ENCODE peak calls at places on chromosomes 11 and 22, in seven cellular contexts. Z is T-helper 1 cell, W is hippocampal formation, F is memory B cell, B is astrocyte of the spinal cord, R is anterior cingulate cortex, E is HT1080. O is an unnamed sample.

GRCh38 chr11:88480217-88480616 is 142.7 kb upstream of the CTSC start:
- DNase-seq in B (peak), R (no peak), Z (no peak), W (no peak), E (peak), F (no peak), O (no peak)

GRCh38 chr11:76646882-76647534 is 23.5 kb downstream of the LRRC32 start:
- DNase-seq in Z (no peak), E (no peak), R (no peak), F (no peak), B (no peak), W (no peak), O (no peak)

GRCh38 chr11:133946541-133947297 is 10.0 kb downstream of the IGSF9B start:
- DNase-seq in B (no peak), E (no peak), Z (peak), R (no peak), W (no peak), F (no peak), O (no peak)

GRCh38 chr22:38397189-38398097 is 57.6 kb downstream of the KCNJ4 start:
- DNase-seq in W (no peak), R (no peak), Z (peak), F (peak), E (peak), B (peak), O (peak)

GRCh38 chr22:22733881-22734373 is 89.5 kb downstream of the GGTLC2 start:
- DNase-seq in Z (no peak), B (no peak), W (no peak), E (no peak), R (no peak), F (no peak), O (no peak)

GRCh38 chr11:80417681-80418080 is 976.9 kb upstream of the TENM4 start:
- DNase-seq in F (no peak), B (peak), E (peak), W (no peak), R (no peak), Z (no peak), O (no peak)

GRCh38 chr11:59669611-59670009 is 773 bp upstream of the PATL1 start:
- DNase-seq in Z (no peak), B (no peak), W (peak), R (no peak), F (no peak), E (no peak), O (no peak)

GRCh38 chr11:120376547-120377182 is 40.5 kb downstream of the ARHGEF12 start:
- DNase-seq in B (no peak), E (no peak), F (no peak), Z (no peak), R (no peak), W (no peak), O (no peak)

GRCh38 chr22:38239101-38239761 is 33.6 kb downstream of the TMEM184B start:
- DNase-seq in E (peak), R (no peak), W (peak), B (peak), F (no peak), Z (no peak), O (no peak)

GRCh38 chr11:33553486-33553885 is 147.1 kb downstream of the C11orf91 start:
- DNase-seq in W (no peak), Z (no peak), B (no peak), E (peak), F (no peak), R (no peak), O (no peak)

GRCh38 chr11:117819096-117820040 is 5.2 kb downstream of the FXYD2 start:
- DNase-seq in E (peak), W (no peak), Z (no peak), B (peak), F (no peak), R (no peak), O (no peak)

GRCh38 chr11:131691558-131692041 is 321.2 kb downstream of the NTM start:
- DNase-seq in R (no peak), B (no peak), Z (no peak), W (no peak), E (peak), F (no peak), O (no peak)

GRCh38 chr11:18731949-18732821 is 6.2 kb upstream of the IGSF22 start:
- DNase-seq in W (peak), B (peak), E (peak), Z (peak), R (no peak), F (peak), O (peak)

GRCh38 chr11:94635072-94635471 is 67.9 kb downstream of the PIWIL4 start:
- DNase-seq in E (no peak), Z (no peak), R (no peak), B (no peak), F (no peak), W (no peak), O (no peak)

GRCh38 chr11:62333768-62334167 is 3.5 kb upstream of the ASRGL1 start:
- DNase-seq in Z (no peak), W (no peak), R (no peak), B (no peak), F (no peak), E (no peak), O (no peak)

O was measured in naive B cell.